ENCODE peak calls at places on chromosome 5, in seven cellular contexts. X is cardiac fibroblast; Y is T-helper 2 cell; W is globus pallidus; U is NCI-H446; I is occipital lobe; S is activated T-helper 1 cell treated with anti-CD3 and anti-CD28 coated beads, Interleukin-12 subunit alpha, Interleukin-12 subunit beta, Interleukin-2, Interleukin-4 antibody, amounts not matched to agents 30 ng/mL and 10 ng/mL and 1 ng/mL, durations not matched to agents 14 hours and 24 hours and 36 hours. F is an unnamed sample.

GRCh38 chr5:172798422-172799215 is 27.6 kb upstream of the DUSP1 start:
- DNase-seq in W (no peak), X (peak), I (no peak), U (no peak), S (no peak), Y (no peak), F (peak)

GRCh38 chr5:174755103-174755502 is 30.7 kb downstream of the MSX2 start:
- DNase-seq in Y (no peak), U (no peak), W (no peak), S (no peak), I (no peak), X (peak), F (no peak)

GRCh38 chr5:99063737-99064136 is 134.9 kb upstream of the CHD1 start:
- DNase-seq in S (no peak), U (no peak), W (no peak), I (no peak), Y (no peak), X (no peak), F (no peak)

GRCh38 chr5:164881442-164881841 is 1376.0 kb downstream of the MAT2B start:
- DNase-seq in I (no peak), X (no peak), W (no peak), S (no peak), Y (no peak), U (no peak), F (no peak)

GRCh38 chr5:179242676-179243075 is 102.6 kb downstream of the ADAMTS2 start:
- DNase-seq in I (no peak), U (no peak), Y (no peak), W (peak), X (no peak), S (no peak), F (no peak)

GRCh38 chr5:170638454-170639220 is 134.8 kb downstream of the KCNIP1 start:
- DNase-seq in S (peak), W (no peak), U (peak), I (peak), Y (peak), X (peak), F (peak)

GRCh38 chr5:166068547-166069335 is 2222.7 kb upstream of the WWC1 start:
- DNase-seq in I (no peak), Y (no peak), S (no peak), U (no peak), X (no peak), W (no peak), F (no peak)

GRCh38 chr5:180303226-180304015 is 11.5 kb upstream of the MAPK9 start:
- DNase-seq in X (no peak), U (no peak), W (no peak), Y (no peak), I (no peak), S (no peak), F (no peak)

GRCh38 chr5:148976569-148977321 is 86.1 kb downstream of the SH3TC2 start:
- DNase-seq in I (no peak), Y (no peak), W (no peak), U (no peak), S (no peak), X (no peak), F (no peak)

GRCh38 chr5:137737349-137738256 is 1.7 kb upstream of the KLHL3 start:
- DNase-seq in I (no peak), S (no peak), Y (no peak), U (no peak), X (peak), W (no peak), F (peak)

GRCh38 chr5:101430551-101430950 is 527.5 kb upstream of the ST8SIA4 start:
- DNase-seq in S (no peak), Y (no peak), U (no peak), X (no peak), W (no peak), I (no peak), F (no peak)

GRCh38 chr5:43017438-43017820 is 22.7 kb downstream of the ANXA2R start:
- DNase-seq in X (peak), U (no peak), W (peak), S (no peak), Y (no peak), I (no peak), F (peak)

GRCh38 chr5:171647043-171647899 is 138.3 kb upstream of the SMIM23 start:
- DNase-seq in X (peak), I (peak), U (peak), W (no peak), S (no peak), Y (no peak), F (peak)

GRCh38 chr5:5461012-5461411 is 38.5 kb downstream of the ICE1 start:
- DNase-seq in S (no peak), I (no peak), U (no peak), W (no peak), Y (no peak), X (no peak), F (no peak)

GRCh38 chr5:32780508-32780919 is 69.4 kb downstream of the NPR3 start:
- DNase-seq in U (no peak), I (no peak), X (no peak), Y (no peak), W (no peak), S (no peak), F (no peak)

GRCh38 chr5:91065541-91065940 is 317.6 kb downstream of the ARRDC3 start:
- DNase-seq in S (no peak), U (no peak), I (no peak), W (no peak), X (no peak), Y (no peak), F (no peak)